ENCODE peak calls at places on chromosomes 2 and 18, in four cellular contexts. K is lung microvascular endothelial cell; D is AG04450; L is CD4-positive, alpha-beta T cell. W is an unnamed sample.

GRCh38 chr2:11622611-11623010 is 47.4 kb downstream of the NTSR2 start:
- DNase-seq in K (no peak), D (no peak), L (no peak), W (no peak)

GRCh38 chr2:179071810-179072355 is 21.9 kb upstream of the CCDC141 start:
- DNase-seq in D (no peak), L (no peak), K (no peak), W (no peak)

GRCh38 chr2:180519276-180519675 is 461.1 kb upstream of the UBE2E3 start:
- DNase-seq in D (no peak), K (peak), L (no peak), W (no peak)

GRCh38 chr18:22241806-22242440 is 72.5 kb downstream of the GATA6 start:
- DNase-seq in L (no peak), D (no peak), K (no peak), W (no peak)

GRCh38 chr2:46568212-46569009 is 89.0 kb downstream of the TMEM247 start:
- DNase-seq in K (no peak), L (no peak), D (no peak), W (no peak)

GRCh38 chr18:59821983-59822382 is 77.8 kb upstream of the PMAIP1 start:
- DNase-seq in K (no peak), D (no peak), L (no peak), W (no peak)

GRCh38 chr2:177908182-177908581 is 164.4 kb downstream of the PDE11A start:
- DNase-seq in K (peak), D (no peak), L (no peak), W (no peak)

GRCh38 chr2:238971318-238972145 is 123.6 kb downstream of the TWIST2 start:
- DNase-seq in D (no peak), K (no peak), L (no peak), W (no peak)

GRCh38 chr2:237196866-237197618 is 111.4 kb downstream of the COPS8 start:
- DNase-seq in K (peak), D (peak), L (no peak), W (no peak)

GRCh38 chr2:235098273-235098672 is 146.5 kb downstream of the SH3BP4 start:
- DNase-seq in D (no peak), L (no peak), K (no peak), W (no peak)

GRCh38 chr18:48007955-48008701 is 77.7 kb upstream of the SMAD2 start:
- DNase-seq in K (peak), L (peak), D (no peak), W (peak)